ENCODE peak calls at places on chromosome 11, in six cellular contexts. U is HFF-Myc; Z is kidney glomerular epithelial cell; Q is testis; Y is ACHN; M is stimulated activated CD8-positive, alpha-beta memory T cell treated with anti-CD3 and anti-CD28 coated beads, Interleukin-7, amount 100 ng/mL, for 1 hour. W is an unnamed sample.

GRCh38 chr11:31932879-31933278 is 121.8 kb upstream of the PAX6 start:
- DNase-seq in U (no peak), Q (no peak), Y (no peak), Z (no peak), M (no peak), W (no peak)

GRCh38 chr11:120184371-120184945 is 26.4 kb upstream of the OAF start:
- DNase-seq in U (no peak), Y (no peak), Z (no peak), Q (peak), M (no peak), W (no peak)

GRCh38 chr11:86370922-86371614 is 3.6 kb upstream of the CCDC81 start:
- DNase-seq in Z (no peak), M (no peak), Q (no peak), U (peak), Y (peak), W (no peak)

GRCh38 chr11:2074266-2074825 is 64.8 kb downstream of the IGF2 start:
- DNase-seq in Q (no peak), Z (no peak), U (no peak), M (no peak), Y (no peak), W (no peak)

GRCh38 chr11:103870821-103871309 is 165.6 kb upstream of the DDI1 start:
- DNase-seq in Q (peak), Z (no peak), U (no peak), Y (no peak), M (no peak), W (peak)

GRCh38 chr11:114196994-114197702 is 99.1 kb upstream of the NNMT start:
- DNase-seq in Z (no peak), Q (no peak), Y (no peak), U (no peak), M (no peak), W (peak)

GRCh38 chr11:134466035-134466908 is 54.2 kb upstream of the B3GAT1 start:
- DNase-seq in Z (no peak), M (no peak), Y (no peak), Q (no peak), U (no peak), W (peak)

GRCh38 chr11:62604460-62605130 is 2.9 kb upstream of the MTA2 start:
- DNase-seq in M (no peak), Y (no peak), Z (no peak), U (no peak), Q (peak), W (no peak)

GRCh38 chr11:6437423-6437822 is 3.4 kb downstream of the HPX start:
- DNase-seq in M (no peak), Y (no peak), Z (no peak), Q (no peak), U (no peak), W (no peak)

GRCh38 chr11:70080763-70081162 is 2.6 kb downstream of the ANO1 start:
- DNase-seq in Z (no peak), M (no peak), Y (no peak), U (no peak), Q (no peak), W (no peak)

GRCh38 chr11:125165111-125165663 is 636 bp downstream of the PKNOX2 start:
- DNase-seq in Q (no peak), M (no peak), Z (no peak), U (no peak), Y (no peak), W (peak)

GRCh38 chr11:66002648-66003225 is 434 bp downstream of the BANF1 start:
- DNase-seq in M (no peak), Q (peak), Y (peak), U (no peak), Z (no peak), W (peak)

GRCh38 chr11:128400382-128401203 is 186.8 kb downstream of the ETS1 start:
- DNase-seq in Q (no peak), Z (no peak), U (peak), M (no peak), Y (no peak), W (no peak)

GRCh38 chr11:123545726-123546125 is 108.7 kb downstream of the SCN3B start:
- DNase-seq in M (no peak), Q (no peak), U (no peak), Z (no peak), Y (no peak), W (no peak)

GRCh38 chr11:59199546-59200420 is 12.9 kb downstream of the MPEG1 start:
- DNase-seq in Q (no peak), Y (no peak), U (no peak), Z (no peak), M (no peak), W (no peak)

GRCh38 chr11:117045956-117046355 is 52.3 kb downstream of the SIK3 start:
- DNase-seq in Y (no peak), U (no peak), M (no peak), Z (peak), Q (no peak), W (no peak)

GRCh38 chr11:13339196-13340153 is 61.9 kb downstream of the BMAL1 start:
- DNase-seq in Y (peak), Z (peak), U (peak), Q (no peak), M (no peak), W (no peak)

GRCh38 chr11:36492724-36493304 is 17.3 kb downstream of the TRAF6 start:
- DNase-seq in M (no peak), Z (peak), Q (no peak), Y (peak), U (no peak), W (no peak)

GRCh38 chr11:112248216-112248615 is 12.4 kb downstream of the PLET1 start:
- DNase-seq in Y (no peak), M (no peak), U (no peak), Q (no peak), Z (no peak), W (peak)

GRCh38 chr11:23932485-23932898 is 564.4 kb upstream of the LUZP2 start:
- DNase-seq in Q (no peak), U (no peak), M (no peak), Y (no peak), Z (no peak), W (no peak)

GRCh38 chr11:126857860-126858808 is 142.4 kb downstream of the KIRREL3 start:
- DNase-seq in U (no peak), Y (no peak), Q (no peak), Z (no peak), M (no peak), W (no peak)

GRCh38 chr11:36510567-36511020 is 522 bp upstream of the TRAF6 start:
- DNase-seq in U (no peak), Z (peak), M (no peak), Q (no peak), Y (peak), W (no peak)

GRCh38 chr11:72589802-72590761 is 84.1 kb downstream of the PDE2A start:
- DNase-seq in M (no peak), U (no peak), Q (peak), Y (peak), Z (peak), W (peak)

GRCh38 chr11:76805206-76805913 is 22.2 kb downstream of the TSKU start:
- DNase-seq in Y (no peak), U (no peak), Q (no peak), Z (no peak), M (no peak), W (no peak)

W was measured in thyroid gland.